ENCODE peak calls at places on chromosomes 1 and 21, in four cellular contexts. C, R, V and L are unnamed samples.

GRCh38 chr1:91511386-91511785 is 10.7 kb downstream of the CDC7 start:
- DNase-seq in C (no peak), R (peak; percentile 15), V (no peak), L (no peak)

GRCh38 chr21:14325575-14325974 is 57.4 kb downstream of the HSPA13 start:
- DNase-seq in C (no peak), R (no peak), V (no peak), L (no peak)

GRCh38 chr21:46092026-46092764 is 5.7 kb upstream of the COL6A2 start:
- DNase-seq in C (no peak), R (no peak), V (no peak), L (no peak)

GRCh38 chr1:36115200-36115669 is 9.8 kb downstream of the COL8A2 start:
- DNase-seq in C (no peak), R (no peak), V (no peak), L (no peak)

GRCh38 chr1:31707711-31708110 is 3.9 kb upstream of the COL16A1 start:
- DNase-seq in C (no peak), R (no peak), V (peak; percentile 43), L (no peak)

GRCh38 chr1:221765527-221765926 is 23.6 kb upstream of the DUSP10 start:
- DNase-seq in C (no peak), R (no peak), V (no peak), L (no peak)

GRCh38 chr1:59574085-59574484 is 240.7 kb upstream of the HOOK1 start:
- DNase-seq in C (no peak), R (no peak), V (no peak), L (no peak)

GRCh38 chr1:211118407-211119102 is 15.4 kb downstream of the KCNH1 start:
- DNase-seq in C (no peak), R (no peak), V (no peak), L (no peak)

GRCh38 chr1:82978461-82979324 is 1020.2 kb downstream of the TTLL7 start:
- DNase-seq in C (no peak), R (no peak), V (no peak), L (no peak)

GRCh38 chr1:205588691-205589445 is 42.9 kb downstream of the ELK4 start:
- DNase-seq in C (peak; percentile 67), R (peak; percentile 66), V (no peak), L (peak; percentile 72)

GRCh38 chr1:40379785-40380452 is 6.4 kb downstream of the SMAP2 start:
- DNase-seq in C (no peak), R (no peak), V (no peak), L (no peak)

GRCh38 chr1:145978860-145979745 is 14.6 kb downstream of the POLR3GL start:
- DNase-seq in C (peak; percentile 98), R (peak; percentile 97), V (peak; percentile 99), L (peak; percentile 95)
- TF ChIP-seq POLR2AphosphoS5 in C (peak; percentile 90), R (no peak), V (no peak), L (no peak)

GRCh38 chr1:63877816-63878215 is 104.0 kb downstream of the ROR1 start:
- DNase-seq in C (peak; percentile 61), R (no peak), V (no peak), L (no peak)
- TF ChIP-seq EP300 in C (no peak), R (no peak), V (no peak), L (no peak)

DNA sequence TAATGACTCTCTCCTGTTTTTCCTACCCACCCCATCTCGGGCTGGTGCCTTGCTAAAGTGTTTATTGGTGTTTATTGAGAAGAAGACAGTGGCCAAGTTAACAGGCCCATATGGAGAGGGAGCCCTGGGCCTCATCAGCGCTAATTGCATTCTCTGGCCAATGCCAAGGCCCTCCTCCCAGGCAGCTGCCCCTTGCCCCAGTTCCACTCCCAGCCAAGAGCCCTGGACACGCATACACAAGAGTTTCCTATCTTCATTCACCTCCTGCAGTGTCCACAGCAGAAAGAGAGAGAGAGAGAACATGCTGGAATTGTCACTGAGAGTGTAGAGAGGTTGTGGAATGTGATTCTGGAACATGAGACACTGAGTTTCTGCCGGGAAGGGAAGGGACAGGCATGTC is 25.4 kb upstream of the VWA5B1 start:
- DNase-seq in C (no peak), R (no peak), V (no peak), L (no peak)
- TF ChIP-seq POLR2AphosphoS5 in C (no peak), R (no peak), V (no peak), L (no peak)

GRCh38 chr1:153506831-153507413 is 28.9 kb downstream of the S100A6 start:
- DNase-seq in C (peak; percentile 57), R (no peak), V (no peak), L (peak; percentile 88)
- TF ChIP-seq EP300 in C (no peak), R (no peak), V (no peak), L (no peak)

GRCh38 chr1:1157033-1157365 is 16.7 kb upstream of the TTLL10 start:
- DNase-seq in C (no peak), R (no peak), V (no peak), L (no peak)

GRCh38 chr1:1160281-1160930 is 13.3 kb upstream of the TTLL10 start:
- DNase-seq in C (no peak), R (no peak), V (no peak), L (no peak)

GRCh38 chr1:1157426-1157913 is 16.2 kb upstream of the TTLL10 start:
- DNase-seq in C (peak; percentile 94), R (peak; percentile 97), V (no peak), L (peak; percentile 93)

GRCh38 chr1:1156140-1157032 is 17.3 kb upstream of the TTLL10 start:
- DNase-seq in C (no peak), R (peak; percentile 53), V (no peak), L (no peak)

GRCh38 chr1:1157914-1158710 is 15.6 kb upstream of the TTLL10 start:
- DNase-seq in C (peak; percentile 49), R (peak; percentile 80), V (no peak), L (no peak)
- TF ChIP-seq POLR2AphosphoS5 in C (peak; percentile 8), R (no peak), V (no peak), L (peak; percentile 5)

DNA sequence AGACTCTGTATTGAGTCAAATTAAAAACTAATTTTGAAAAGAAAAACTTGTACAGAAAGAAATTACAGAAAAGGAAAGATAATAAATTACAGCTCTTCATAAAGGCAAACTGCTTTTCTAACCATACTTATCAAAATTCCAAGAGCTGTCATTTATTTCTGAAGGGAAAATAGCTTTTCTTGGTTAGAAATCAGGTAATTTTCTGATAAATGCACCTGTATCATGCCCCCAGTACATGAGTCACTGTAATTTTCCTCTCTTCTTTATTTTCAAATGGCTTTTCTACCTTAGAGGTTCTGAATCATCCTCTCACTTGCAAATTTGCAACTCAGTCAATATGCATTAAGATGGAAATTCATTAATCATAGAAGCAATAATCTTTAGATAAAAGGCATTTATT is 100.1 kb downstream of the SLC35F3 start:
- DNase-seq in C (no peak), R (no peak), V (no peak), L (no peak)
- TF ChIP-seq EP300 in C (no peak), R (no peak), V (no peak), L (no peak)